ENCODE peak calls at places on chromosomes 16 and 17, in five cellular contexts. T, G, U, F and J are unnamed samples.

GRCh38 chr16:11312718-11313492 is 31.8 kb upstream of the PRM1 start:
- DNase-seq in T (no peak), G (peak), U (peak), F (peak), J (no peak)

GRCh38 chr16:47477680-47478079 is 16.5 kb downstream of the PHKB start:
- DNase-seq in U (no peak), T (no peak), G (no peak), F (no peak), J (no peak)

GRCh38 chr17:42809250-42809649 is 10.6 kb downstream of the CNTD1 start:
- DNase-seq in U (no peak), G (no peak), T (no peak), F (no peak), J (no peak)

GRCh38 chr16:20905576-20905975 is 5.0 kb downstream of the LYRM1 start:
- DNase-seq in G (no peak), F (no peak), T (no peak), U (no peak), J (no peak)

GRCh38 chr16:67471758-67472384 is 9.1 kb downstream of the ATP6V0D1 start:
- DNase-seq in F (no peak), G (no peak), T (no peak), U (no peak), J (no peak)

GRCh38 chr16:50697881-50698767 is 4.7 kb downstream of the NOD2 start:
- DNase-seq in F (no peak), G (no peak), T (no peak), U (no peak), J (no peak)

GRCh38 chr17:69466905-69467630 is 52.6 kb downstream of the MAP2K6 start:
- DNase-seq in F (peak), U (peak), T (no peak), G (no peak), J (no peak)

GRCh38 chr17:47188266-47188665 is 829 bp downstream of the CDC27 start:
- DNase-seq in U (no peak), T (no peak), G (peak), F (peak), J (no peak)

GRCh38 chr17:51439395-51440229 is 179.3 kb downstream of the UTP18 start:
- DNase-seq in F (no peak), T (peak), G (no peak), U (no peak), J (no peak)

GRCh38 chr17:67514998-67515397 is 137.9 kb downstream of the PITPNC1 start:
- DNase-seq in T (no peak), F (no peak), G (peak), U (no peak), J (no peak)

GRCh38 chr17:80478487-80479245 is 2.3 kb upstream of the NPTX1 start:
- DNase-seq in F (peak), G (no peak), U (no peak), T (no peak), J (no peak)

GRCh38 chr17:17115620-17116019 is 73.4 kb downstream of the MPRIP start:
- DNase-seq in U (no peak), G (no peak), T (no peak), F (no peak), J (no peak)

GRCh38 chr17:1058423-1059130 is 61.6 kb downstream of the TIMM22 start:
- DNase-seq in F (peak), T (no peak), G (peak), U (peak), J (no peak)